ENCODE peak calls at places on chromosomes 3 and 15, in ten cellular contexts. D is GM12865, V is right lobe of liver, H is AG10803, L is progenitor cell of endocrine pancreas, F is AG09319, Y is GM10248, T is H9, Q is GM13976, S is A549. X is an unnamed sample.

GRCh38 chr3:129121016-129121791 is 400 bp downstream of the RAB43 start:
- DNase-seq in D (no peak), V (no peak), H (no peak), L (peak; percentile 24), F (peak; percentile 3), Y (no peak), T (no peak), Q (no peak), S (no peak), X (no peak)

GRCh38 chr3:42685891-42686820 is 819 bp downstream of the KLHL40 start:
- DNase-seq in D (no peak), V (no peak), H (peak; percentile 22), L (no peak), F (no peak), Y (no peak), T (no peak), Q (no peak), S (no peak), X (no peak)

GRCh38 chr3:32568953-32569352 is 1.7 kb downstream of the DYNC1LI1 start:
- DNase-seq in D (no peak), V (no peak), H (no peak), L (no peak), F (no peak), Y (no peak), T (no peak), Q (no peak), S (no peak), X (no peak)

GRCh38 chr3:74614133-74614967 is at the start of gene CNTN3:
- DNase-seq in D (no peak), V (peak; percentile 56), H (peak; percentile 58), L (peak; percentile 45), F (no peak), Y (no peak), T (peak; percentile 62), Q (no peak), S (no peak), X (peak; percentile 76)

GRCh38 chr3:42161050-42161935 is 70.1 kb downstream of the TRAK1 start:
- DNase-seq in D (no peak), V (no peak), H (peak; percentile 38), L (no peak), F (no peak), Y (no peak), T (no peak), Q (no peak), S (no peak), X (no peak)

GRCh38 chr3:87796137-87796899 is 262.5 kb downstream of the CGGBP1 start:
- DNase-seq in D (no peak), V (no peak), H (no peak), L (no peak), F (no peak), Y (no peak), T (no peak), Q (no peak), S (no peak), X (no peak)

GRCh38 chr3:105930733-105931132 is 61.9 kb upstream of the CBLB start:
- DNase-seq in D (no peak), V (no peak), H (no peak), L (no peak), F (no peak), Y (no peak), T (no peak), Q (no peak), S (no peak), X (no peak)

GRCh38 chr3:27677554-27677953 is 44.6 kb downstream of the EOMES start:
- DNase-seq in D (no peak), V (no peak), H (peak; percentile 98), L (no peak), F (peak; percentile 97), Y (no peak), T (no peak), Q (no peak), S (peak; percentile 60), X (no peak)

GRCh38 chr3:25292604-25293003 is 135.5 kb upstream of the RARB start:
- DNase-seq in D (no peak), V (no peak), H (no peak), L (no peak), F (no peak), Y (no peak), T (no peak), Q (no peak), S (no peak), X (no peak)

GRCh38 chr3:114639171-114639570 is 345.3 kb downstream of the TIGIT start:
- DNase-seq in D (no peak), V (no peak), H (no peak), L (no peak), F (no peak), Y (no peak), T (no peak), Q (no peak), S (no peak), X (no peak)

GRCh38 chr15:42104095-42104891 is 9.9 kb upstream of the PLA2G4D start:
- DNase-seq in D (no peak), V (no peak), H (peak; percentile 73), L (no peak), F (no peak), Y (no peak), T (no peak), Q (no peak), S (no peak), X (no peak)

GRCh38 chr3:193086688-193087087 is 154.3 kb upstream of the PLAAT1 start:
- DNase-seq in D (no peak), V (no peak), H (no peak), L (no peak), F (no peak), Y (no peak), T (no peak), Q (no peak), S (no peak), X (no peak)

GRCh38 chr15:29242466-29243242 is 27.0 kb downstream of the NSMCE3 start:
- DNase-seq in D (no peak), V (no peak), H (peak; percentile 12), L (no peak), F (no peak), Y (no peak), T (no peak), Q (no peak), S (no peak), X (no peak)

GRCh38 chr3:160941885-160942494 is 163.2 kb downstream of the B3GALNT1 start:
- DNase-seq in D (peak; percentile 77), V (no peak), H (peak; percentile 65), L (peak; percentile 26), F (no peak), Y (peak; percentile 62), T (peak; percentile 41), Q (peak; percentile 58), S (peak; percentile 22), X (peak; percentile 75)

GRCh38 chr15:58369261-58369699 is 62.5 kb upstream of the LIPC start:
- DNase-seq in D (peak; percentile 67), V (no peak), H (peak; percentile 45), L (no peak), F (peak; percentile 66), Y (no peak), T (no peak), Q (no peak), S (no peak), X (no peak)

GRCh38 chr3:10761583-10761982 is 54.4 kb upstream of the SLC6A11 start:
- DNase-seq in D (no peak), V (no peak), H (no peak), L (no peak), F (no peak), Y (no peak), T (no peak), Q (no peak), S (no peak), X (no peak)

GRCh38 chr15:93072440-93073394 is 16.3 kb downstream of the RGMA start:
- DNase-seq in D (no peak), V (peak; percentile 54), H (peak; percentile 60), L (peak; percentile 68), F (peak; percentile 37), Y (no peak), T (peak; percentile 86), Q (no peak), S (peak; percentile 67), X (peak; percentile 96)

GRCh38 chr3:100634493-100635272 is 25.3 kb downstream of the ADGRG7 start:
- DNase-seq in D (peak; percentile 62), V (peak; percentile 71), H (peak; percentile 38), L (no peak), F (no peak), Y (peak; percentile 14), T (no peak), Q (no peak), S (no peak), X (peak; percentile 3)

GRCh38 chr3:18888370-18888769 is 259.9 kb upstream of the KCNH8 start:
- DNase-seq in D (no peak), V (no peak), H (no peak), L (no peak), F (no peak), Y (no peak), T (no peak), Q (no peak), S (no peak), X (no peak)
- TF ChIP-seq CTCF in D (no peak), V (no peak), H (no peak), L (peak; percentile 27), F (no peak), Y (no peak), T (no peak), Q (no peak), S (no peak), X (no peak)

DNA sequence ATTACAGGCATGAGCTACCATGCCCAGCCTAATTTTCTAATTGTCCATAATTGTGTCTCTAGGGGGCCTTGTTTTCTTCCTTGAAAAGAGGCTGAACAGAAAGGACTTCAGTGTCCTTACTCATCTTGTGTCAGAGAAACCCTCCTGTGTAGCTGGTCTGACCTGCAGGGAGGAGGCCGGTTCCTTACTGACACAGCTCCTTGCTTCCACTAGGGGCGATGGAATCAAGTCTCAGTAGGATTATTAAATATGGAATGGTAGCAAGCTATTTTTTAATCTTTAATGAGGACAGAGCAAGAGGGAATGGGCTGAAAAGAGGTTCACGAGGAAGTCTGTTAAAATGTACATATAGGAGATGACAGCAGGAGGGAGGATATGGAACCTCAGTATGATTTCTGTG is 8.6 kb downstream of the LPCAT4 start:
- DNase-seq in D (no peak), V (no peak), H (no peak), L (no peak), F (no peak), Y (no peak), T (no peak), Q (peak; percentile 32), S (peak; percentile 82), X (no peak)
- TF ChIP-seq CTCF in D (no peak), V (no peak), H (no peak), L (peak; percentile 23), F (peak; percentile 4), Y (no peak), T (peak; percentile 59), Q (no peak), S (peak; percentile 35), X (no peak)

GRCh38 chr3:164806188-164806587 is 272.1 kb downstream of the SI start:
- DNase-seq in D (no peak), V (no peak), H (no peak), L (no peak), F (no peak), Y (no peak), T (no peak), Q (no peak), S (no peak), X (no peak)
- TF ChIP-seq CTCF in D (no peak), V (peak; percentile 38), H (no peak), L (no peak), F (peak; percentile 35), Y (no peak), T (peak; percentile 29), Q (no peak), S (no peak), X (no peak)

GRCh38 chr3:159672728-159673471 is 315.7 kb upstream of the IL12A start:
- DNase-seq in D (peak; percentile 24), V (no peak), H (no peak), L (no peak), F (no peak), Y (no peak), T (no peak), Q (no peak), S (peak; percentile 18), X (no peak)
- TF ChIP-seq CTCF in D (no peak), V (no peak), H (peak; percentile 13), L (peak; percentile 36), F (no peak), Y (no peak), T (peak; percentile 45), Q (no peak), S (no peak), X (no peak)

X was measured in nephron progenitor cell.